ENCODE peak calls at places on chromosomes 3 and 15, in eight cellular contexts. H is tibial nerve; Z is foreskin fibroblast; T is tibial artery; B is CD8-positive, alpha-beta T cell; X is cardiac muscle cell; D is A549; G is kidney. Y is an unnamed sample.
A peak's percentile ranks its signal among the peaks of the same experiment; 100 is the strongest.

GRCh38 chr15:33865416-33865815 is 102.9 kb upstream of the CHRM5 start:
- DNase-seq in X (no peak), G (no peak), H (no peak), D (no peak), Z (peak; percentile 61), B (no peak), T (no peak), Y (peak; percentile 33)

GRCh38 chr3:97970131-97970530 is 2.1 kb downstream of the RIOX2 start:
- DNase-seq in T (no peak), Z (peak; percentile 23), H (no peak), D (no peak), B (no peak), X (no peak), G (no peak), Y (no peak)

GRCh38 chr3:36696799-36697198 is 67.6 kb downstream of the DCLK3 start:
- DNase-seq in T (no peak), G (no peak), Z (no peak), H (no peak), D (no peak), X (no peak), B (no peak), Y (no peak)

GRCh38 chr3:12903881-12904280 is 62.5 kb upstream of the RPL32 start:
- DNase-seq in T (no peak), X (no peak), D (no peak), B (no peak), G (peak; percentile 51), Z (no peak), H (no peak), Y (no peak)

GRCh38 chr3:71893120-71893519 is 108.2 kb upstream of the PROK2 start:
- DNase-seq in T (no peak), X (no peak), Z (no peak), D (no peak), B (no peak), G (no peak), H (no peak), Y (no peak)

GRCh38 chr3:154243353-154243752 is 80.9 kb downstream of the DHX36 start:
- DNase-seq in X (no peak), Z (peak; percentile 46), D (no peak), T (no peak), H (no peak), B (no peak), G (no peak), Y (peak; percentile 51)

GRCh38 chr3:154799801-154800200 is 280.3 kb upstream of the MME start:
- DNase-seq in Z (peak; percentile 57), H (no peak), D (no peak), T (no peak), G (no peak), B (no peak), X (no peak), Y (peak; percentile 68)

GRCh38 chr3:142647856-142648255 is 51.7 kb downstream of the PLS1 start:
- DNase-seq in Z (peak; percentile 31), X (no peak), B (no peak), H (no peak), G (no peak), D (peak; percentile 11), T (no peak), Y (no peak)

GRCh38 chr15:33188654-33189257 is 5.8 kb downstream of the FMN1 start:
- DNase-seq in X (no peak), G (no peak), D (no peak), T (peak; percentile 35), H (no peak), Z (no peak), B (no peak), Y (no peak)

GRCh38 chr15:39748276-39748675 is 34.4 kb downstream of the FSIP1 start:
- DNase-seq in G (no peak), H (no peak), D (no peak), X (no peak), Z (peak; percentile 61), B (no peak), T (no peak), Y (peak; percentile 18)

GRCh38 chr3:159189994-159190669 is 388.3 kb downstream of the MFSD1 start:
- DNase-seq in X (no peak), Z (peak; percentile 87), B (no peak), D (no peak), H (no peak), G (no peak), T (no peak), Y (peak; percentile 54)

GRCh38 chr3:99958177-99958912 is 140.7 kb downstream of the CMSS1 start:
- DNase-seq in T (no peak), B (no peak), X (peak; percentile 18), H (no peak), D (no peak), G (no peak), Z (no peak), Y (no peak)

DNA sequence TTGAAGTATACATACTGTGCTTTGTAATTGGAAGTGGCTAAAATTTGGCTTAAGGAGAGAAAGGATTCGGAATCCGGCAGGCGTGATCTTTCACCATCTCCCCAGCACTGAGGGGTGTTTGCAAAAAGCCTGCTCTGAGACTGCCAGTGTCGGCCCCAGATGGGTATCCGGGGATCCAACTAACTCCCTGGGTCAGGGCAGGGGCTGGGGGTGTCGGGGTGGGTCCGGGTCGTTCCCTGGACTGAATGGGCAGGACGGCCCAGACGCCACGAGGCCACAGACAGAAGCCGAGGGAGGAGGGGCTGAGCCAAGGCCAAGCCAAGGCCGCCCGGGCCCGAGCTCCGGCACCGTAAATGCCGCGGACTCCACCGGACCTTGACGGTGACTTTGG is 349 bp downstream of the PPIB start:
- DNase-seq in H (peak; percentile 26), T (no peak), X (no peak), B (no peak), D (peak; percentile 46), G (no peak), Z (no peak), Y (no peak)
- H3K4me3 ChIP-seq in H (peak overlapping the region; percentile 81), T (peak overlapping the region; percentile 74), X (peak overlapping the region; percentile 58), B (peak overlapping the region; percentile 88), D (peak overlapping the region; percentile 80), G (peak overlapping the region; percentile 79), Z (peak overlapping the region; percentile 73), Y (peak overlapping the region; percentile 98)

DNA sequence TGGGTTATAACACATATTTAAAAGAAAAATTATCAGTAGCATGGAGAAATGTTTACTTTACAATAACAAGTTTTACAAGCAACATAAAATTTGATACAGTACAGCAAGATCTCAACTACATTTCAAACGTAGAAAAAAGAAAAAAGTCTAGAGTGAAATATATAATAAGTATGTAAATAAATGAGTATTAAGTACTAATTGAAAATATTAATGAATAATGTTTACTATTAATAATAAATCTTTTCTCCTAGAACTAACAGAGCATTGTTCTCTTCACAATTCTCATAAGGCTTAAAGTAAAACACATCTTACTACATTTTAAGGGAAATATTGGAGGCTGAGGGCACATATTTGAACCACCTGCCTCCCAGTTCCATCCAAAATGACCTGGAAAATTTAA is 72.1 kb downstream of the TMEM212 start:
- DNase-seq in B (no peak), T (no peak), X (no peak), Z (no peak), D (no peak), G (no peak), H (no peak), Y (no peak)
- TF ChIP-seq CTCF in B (no peak), T (no peak), X (no peak), Z (no peak), D (no peak), G (no peak), H (no peak), Y (no peak)

GRCh38 chr3:195258449-195259145 is 12.4 kb downstream of the XXYLT1 start:
- DNase-seq in B (no peak), X (no peak), Z (no peak), H (no peak), D (no peak), T (no peak), G (no peak), Y (peak; percentile 45)

GRCh38 chr3:195259564-195260285 is 11.2 kb downstream of the XXYLT1 start:
- DNase-seq in D (peak; percentile 72), T (peak; percentile 91), Z (peak; percentile 96), G (peak; percentile 97), X (peak; percentile 93), B (peak; percentile 82), H (peak; percentile 84), Y (peak; percentile 96)

GRCh38 chr3:195257454-195258448 is 13.2 kb downstream of the XXYLT1 start:
- DNase-seq in B (no peak), T (no peak), Z (no peak), H (no peak), D (no peak), G (no peak), X (no peak), Y (peak; percentile 41)

GRCh38 chr3:195260286-195260905 is 10.6 kb downstream of the XXYLT1 start:
- DNase-seq in Z (peak; percentile 48), G (peak; percentile 89), X (peak; percentile 25), D (no peak), H (no peak), B (no peak), T (peak; percentile 46), Y (no peak)

GRCh38 chr3:195259146-195259563 is 11.8 kb downstream of the XXYLT1 start:
- DNase-seq in Z (peak; percentile 67), D (peak; percentile 9), X (peak; percentile 40), H (no peak), T (no peak), G (no peak), B (no peak), Y (peak; percentile 61)
- H3K4me3 ChIP-seq in Z (peak overlapping the region; percentile 81), D (peak overlapping the region; percentile 65), X (peak overlapping the region; percentile 58), H (peak overlapping the region; percentile 75), T (peak overlapping the region; percentile 53), G (no peak overlapping the region), B (peak overlapping the region; percentile 54), Y (peak overlapping the region; percentile 61)

GRCh38 chr15:40847225-40847961 is 3.5 kb downstream of the SPINT1 start:
- DNase-seq in B (no peak), H (no peak), G (peak; percentile 86), Z (peak; percentile 17), D (peak; percentile 38), T (peak; percentile 61), X (peak; percentile 76), Y (peak; percentile 62)
- TF ChIP-seq CTCF in B (no peak), H (no peak), G (no peak), Z (no peak), D (no peak), T (no peak), X (no peak), Y (peak; percentile 14)

Y was measured in choroid plexus epithelial cell.